ENCODE peak calls at places on chromosome 18, in four cellular contexts. One of them, this sample, is unnamed.
A peak's percentile ranks its signal among the peaks of the same experiment; 100 is the strongest.

GRCh38 chr18:28766721-28767120 is 589.8 kb upstream of the CDH2 start:
- DNase-seq in HL-60: no peak
- DNase-seq in GM12878: no peak
- DNase-seq in K562: no peak
- DNase-seq in this sample: no peak

GRCh38 chr18:46156124-46156745 is 52.0 kb downstream of the HAUS1 start:
- DNase-seq in HL-60: no peak
- DNase-seq in GM12878: no peak
- DNase-seq in K562: no peak
- DNase-seq in this sample: no peak

GRCh38 chr18:75752864-75753263 is 325.4 kb upstream of the SMIM21 start:
- DNase-seq in HL-60: no peak
- DNase-seq in GM12878: no peak
- DNase-seq in K562: no peak
- DNase-seq in this sample: no peak

GRCh38 chr18:40534748-40535147 is 1420.3 kb upstream of the PIK3C3 start:
- DNase-seq in HL-60: no peak
- DNase-seq in GM12878: no peak
- DNase-seq in K562: no peak
- DNase-seq in this sample: no peak

GRCh38 chr18:37385846-37386435 is 179.7 kb downstream of the CELF4 start:
- DNase-seq in HL-60: no peak
- DNase-seq in GM12878: no peak
- DNase-seq in K562: peak; percentile 58
- DNase-seq in this sample: no peak

GRCh38 chr18:7723558-7723957 is 156.4 kb downstream of the PTPRM start:
- DNase-seq in HL-60: no peak
- DNase-seq in GM12878: no peak
- DNase-seq in K562: no peak
- DNase-seq in this sample: no peak

GRCh38 chr18:10057808-10058791 is 144.3 kb downstream of the VAPA start:
- DNase-seq in HL-60: no peak
- DNase-seq in GM12878: no peak
- DNase-seq in K562: no peak
- DNase-seq in this sample: no peak

GRCh38 chr18:24839991-24840390 is 379.6 kb downstream of the HRH4 start:
- DNase-seq in HL-60: no peak
- DNase-seq in GM12878: no peak
- DNase-seq in K562: no peak
- DNase-seq in this sample: no peak

GRCh38 chr18:40867452-40867851 is 1087.6 kb upstream of the PIK3C3 start:
- DNase-seq in HL-60: no peak
- DNase-seq in GM12878: no peak
- DNase-seq in K562: no peak
- DNase-seq in this sample: no peak

GRCh38 chr18:9380101-9380500 is 45.5 kb downstream of the TWSG1 start:
- DNase-seq in HL-60: no peak
- DNase-seq in GM12878: no peak
- DNase-seq in K562: no peak
- DNase-seq in this sample: no peak

GRCh38 chr18:34121157-34121807 is 103.4 kb downstream of the NOL4 start:
- DNase-seq in HL-60: no peak
- DNase-seq in GM12878: no peak
- DNase-seq in K562: no peak
- DNase-seq in this sample: no peak

GRCh38 chr18:3256693-3257626 is 5.0 kb upstream of the MYL12B start:
- DNase-seq in HL-60: no peak
- DNase-seq in GM12878: no peak
- DNase-seq in K562: no peak
- DNase-seq in this sample: no peak

GRCh38 chr18:3495691-3496090 is 45.7 kb downstream of the TGIF1 start:
- DNase-seq in HL-60: no peak
- DNase-seq in GM12878: no peak
- DNase-seq in K562: no peak
- DNase-seq in this sample: no peak

GRCh38 chr18:4369726-4370125 is 85.4 kb downstream of the DLGAP1 start:
- DNase-seq in HL-60: no peak
- DNase-seq in GM12878: no peak
- DNase-seq in K562: no peak
- DNase-seq in this sample: no peak

GRCh38 chr18:45046226-45046625 is 365.5 kb downstream of the SETBP1 start:
- DNase-seq in HL-60: no peak
- DNase-seq in GM12878: no peak
- DNase-seq in K562: no peak
- DNase-seq in this sample: no peak

GRCh38 chr18:44840053-44840826 is 159.6 kb downstream of the SETBP1 start:
- DNase-seq in HL-60: no peak
- DNase-seq in GM12878: no peak
- DNase-seq in K562: no peak
- DNase-seq in this sample: no peak

GRCh38 chr18:11310476-11311086 is 161.2 kb upstream of the PIEZO2 start:
- DNase-seq in HL-60: peak; percentile 31
- DNase-seq in GM12878: no peak
- DNase-seq in K562: peak; percentile 56
- DNase-seq in this sample: peak; percentile 20

GRCh38 chr18:48631851-48632250 is 93.0 kb downstream of the CTIF start:
- DNase-seq in HL-60: no peak
- DNase-seq in GM12878: no peak
- DNase-seq in K562: no peak
- DNase-seq in this sample: no peak

DNA sequence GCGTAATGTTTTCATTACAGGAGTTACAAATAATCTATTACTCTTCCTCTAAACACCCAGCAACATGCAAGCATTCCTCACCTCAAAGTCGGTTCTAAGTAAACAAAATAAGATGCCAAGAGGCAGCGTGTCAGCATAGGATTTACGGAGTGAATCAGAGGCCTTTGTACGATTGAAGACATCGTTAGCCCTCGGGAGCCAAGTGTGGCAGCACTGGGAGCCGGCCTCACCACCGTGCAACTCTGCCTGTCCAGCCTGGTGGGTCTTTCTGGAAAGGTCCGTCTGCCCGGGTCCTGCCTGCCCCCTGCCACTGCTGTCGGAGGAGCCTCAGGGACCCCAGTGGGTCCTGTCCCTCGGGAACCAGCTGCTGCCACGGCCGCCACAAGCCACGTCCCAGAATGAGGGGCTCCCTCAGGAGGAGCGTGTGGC is 80.1 kb upstream of the CTDP1 start:
- DNase-seq in HL-60: no peak
- DNase-seq in GM12878: no peak
- DNase-seq in K562: no peak
- DNase-seq in this sample: no peak
- TF ChIP-seq POLR2AphosphoS5 in HL-60: no peak
- TF ChIP-seq POLR2AphosphoS5 in GM12878: no peak
- TF ChIP-seq POLR2AphosphoS5 in K562: no peak
- TF ChIP-seq POLR2AphosphoS5 in this sample: no peak

DNA sequence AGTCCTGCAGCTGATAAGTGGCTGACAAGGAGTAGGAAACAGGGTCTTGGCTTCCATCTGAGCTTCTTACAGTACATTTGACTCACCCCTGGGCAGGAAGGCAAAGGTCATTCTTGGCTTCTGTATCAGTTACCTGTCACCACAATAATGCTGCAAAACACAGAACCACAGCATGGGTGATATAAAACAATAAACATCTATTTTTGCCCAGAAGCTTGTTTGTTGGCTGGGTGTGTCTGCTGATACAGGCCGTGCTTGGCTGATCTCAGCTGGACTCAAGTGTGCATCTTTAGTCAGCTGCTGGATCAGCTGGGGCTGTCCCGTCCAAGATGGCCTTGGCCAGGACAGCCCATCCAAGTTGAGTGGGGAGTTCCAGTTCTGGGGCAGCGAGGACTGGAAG is 34.7 kb downstream of the ONECUT2 start:
- DNase-seq in HL-60: no peak
- DNase-seq in GM12878: no peak
- DNase-seq in K562: no peak
- DNase-seq in this sample: no peak
- TF ChIP-seq SPI1 in HL-60: no peak
- TF ChIP-seq SPI1 in GM12878: no peak
- TF ChIP-seq SPI1 in K562: no peak
- TF ChIP-seq SPI1 in this sample: no peak

DNA sequence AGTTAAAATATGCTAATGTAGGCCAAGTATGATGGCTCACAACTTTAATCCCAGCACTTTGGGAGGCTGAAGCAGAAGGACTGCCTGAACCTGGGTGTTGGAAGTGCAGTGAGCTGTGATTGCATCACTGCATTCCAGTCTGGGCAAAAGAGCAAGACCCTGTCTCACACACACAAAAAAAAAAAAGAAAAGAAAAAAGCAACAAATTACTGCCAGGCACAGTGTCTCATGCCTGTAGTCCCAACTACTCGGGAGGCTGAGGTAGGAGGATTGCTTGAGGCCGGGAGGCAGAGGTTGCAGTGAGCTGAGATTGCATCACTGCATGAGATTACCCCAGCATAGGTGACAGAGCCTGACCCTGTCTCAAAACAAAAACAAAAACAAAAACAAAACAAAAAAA is 110.6 kb downstream of the PRELID3A start:
- DNase-seq in HL-60: no peak
- DNase-seq in GM12878: no peak
- DNase-seq in K562: no peak
- DNase-seq in this sample: no peak
- TF ChIP-seq POLR2AphosphoS5 in HL-60: no peak
- TF ChIP-seq POLR2AphosphoS5 in GM12878: no peak
- TF ChIP-seq POLR2AphosphoS5 in K562: no peak
- TF ChIP-seq POLR2AphosphoS5 in this sample: no peak

GRCh38 chr18:35747894-35748472 is 166.4 kb downstream of the GALNT1 start:
- DNase-seq in HL-60: no peak
- DNase-seq in GM12878: no peak
- DNase-seq in K562: no peak
- DNase-seq in this sample: no peak
- TF ChIP-seq SPI1 in HL-60: peak; percentile 2
- TF ChIP-seq SPI1 in GM12878: no peak
- TF ChIP-seq SPI1 in K562: no peak
- TF ChIP-seq SPI1 in this sample: peak; percentile 4

DNA sequence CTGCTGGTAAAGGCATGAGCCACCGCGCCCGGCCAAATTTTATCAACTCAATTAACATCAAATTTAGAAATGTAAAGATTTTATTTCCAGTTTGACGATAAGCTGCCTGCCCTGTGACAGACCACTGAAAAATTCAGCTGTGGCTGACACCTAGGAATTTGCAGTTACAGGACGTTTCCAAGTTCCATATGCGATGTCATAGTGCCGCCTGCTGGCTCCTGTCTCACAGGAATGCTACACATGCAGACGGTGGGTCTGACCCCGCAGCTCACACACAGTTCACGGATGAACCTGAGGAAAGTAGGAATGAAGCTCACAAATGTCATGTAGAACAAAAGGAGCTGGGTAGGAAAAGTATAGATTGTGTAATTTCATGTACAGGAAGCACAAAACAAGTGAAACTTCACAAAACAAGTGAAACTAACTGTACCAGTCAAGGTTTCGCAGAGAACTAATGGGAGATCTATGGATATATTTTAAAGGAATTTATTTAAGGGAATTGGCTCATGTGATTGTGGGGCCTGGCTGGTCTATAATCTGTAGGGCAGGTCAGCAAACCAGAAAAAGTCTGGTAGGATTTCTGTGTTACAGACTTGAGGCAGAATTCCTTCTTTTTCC is 13.2 kb upstream of the SEH1L start:
- DNase-seq in HL-60: peak; percentile 60
- DNase-seq in GM12878: peak; percentile 34
- DNase-seq in K562: peak; percentile 89
- DNase-seq in this sample: peak; percentile 51
- TF ChIP-seq POLR2AphosphoS5 in HL-60: no peak
- TF ChIP-seq POLR2AphosphoS5 in GM12878: no peak
- TF ChIP-seq POLR2AphosphoS5 in K562: no peak
- TF ChIP-seq POLR2AphosphoS5 in this sample: no peak

DNA sequence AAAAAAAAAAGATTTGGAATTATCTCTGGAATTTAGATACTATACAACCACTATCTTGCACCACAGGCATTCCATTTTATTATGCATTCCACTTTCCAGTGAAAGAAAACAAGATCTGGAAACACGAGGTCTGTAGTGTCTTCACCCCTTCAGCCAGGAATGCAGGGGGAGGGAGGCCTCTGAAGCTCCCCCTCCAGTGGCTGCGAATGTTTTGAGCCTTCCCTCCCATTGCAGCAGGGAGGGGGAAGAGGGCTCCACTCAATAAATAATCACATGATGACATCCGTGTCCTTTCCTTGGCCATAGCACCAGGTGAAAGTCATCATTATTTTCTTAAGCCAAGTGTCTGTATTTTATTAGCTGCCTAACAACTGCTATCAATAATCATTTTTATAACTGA is 38.7 kb downstream of the ALPK2 start:
- DNase-seq in HL-60: no peak
- DNase-seq in GM12878: no peak
- DNase-seq in K562: no peak
- DNase-seq in this sample: no peak
- TF ChIP-seq SPI1 in HL-60: no peak
- TF ChIP-seq SPI1 in GM12878: no peak
- TF ChIP-seq SPI1 in K562: no peak
- TF ChIP-seq SPI1 in this sample: no peak

DNA sequence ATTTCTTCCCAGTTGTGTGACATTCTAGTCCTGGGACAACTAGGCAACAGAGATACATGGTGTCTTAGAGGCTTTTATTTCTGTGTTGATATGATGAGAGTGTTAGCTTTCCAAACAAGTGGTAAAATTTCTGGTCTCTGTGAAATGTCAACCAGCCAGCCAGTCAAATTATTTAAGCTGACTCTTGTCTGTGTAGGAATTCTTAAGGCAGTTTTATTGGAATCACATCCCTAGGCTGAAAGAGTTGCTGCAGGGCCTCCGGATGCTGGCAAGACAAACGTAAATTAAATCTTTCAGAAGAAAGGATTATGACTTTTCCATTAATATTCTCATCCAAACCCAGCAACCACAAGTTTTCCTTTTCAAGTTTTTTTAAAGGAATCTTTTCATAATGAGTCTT is 44.6 kb downstream of the SERPINB7 start:
- DNase-seq in HL-60: no peak
- DNase-seq in GM12878: no peak
- DNase-seq in K562: no peak
- DNase-seq in this sample: no peak
- TF ChIP-seq POLR2AphosphoS5 in HL-60: no peak
- TF ChIP-seq POLR2AphosphoS5 in GM12878: no peak
- TF ChIP-seq POLR2AphosphoS5 in K562: no peak
- TF ChIP-seq POLR2AphosphoS5 in this sample: no peak

GRCh38 chr18:22297008-22297407 is 120.7 kb downstream of the CTAGE1 start:
- DNase-seq in HL-60: no peak
- DNase-seq in GM12878: no peak
- DNase-seq in K562: no peak
- DNase-seq in this sample: no peak

GRCh38 chr18:22290004-22290403 is 120.6 kb downstream of the GATA6 start:
- DNase-seq in HL-60: no peak
- DNase-seq in GM12878: no peak
- DNase-seq in K562: no peak
- DNase-seq in this sample: no peak

GRCh38 chr18:22293417-22293816 is 124.0 kb downstream of the GATA6 start:
- DNase-seq in HL-60: peak; percentile 89
- DNase-seq in GM12878: no peak
- DNase-seq in K562: no peak
- DNase-seq in this sample: no peak
- TF ChIP-seq SPI1 in HL-60: no peak
- TF ChIP-seq SPI1 in GM12878: no peak
- TF ChIP-seq SPI1 in K562: no peak
- TF ChIP-seq SPI1 in this sample: no peak

This sample was measured in GM12891.